ENCODE peak calls at places on chromosomes 12 and 14, in eight cellular contexts. N is RKO, I is occipital lobe, S is H54, H is GM12878, P is fibroblast of pulmonary artery, Y is substantia nigra, K is GM23338. J is an unnamed sample.

GRCh38 chr14:90660865-90661570 is 155.2 kb downstream of the TTC7B start:
- DNase-seq in N (no peak), I (no peak), S (no peak), H (no peak), P (no peak), Y (no peak), K (peak; percentile 50), J (no peak)

GRCh38 chr12:1531160-1531653 is 63.2 kb downstream of the FBXL14 start:
- DNase-seq in N (no peak), I (no peak), S (no peak), H (no peak), P (no peak), Y (no peak), K (peak; percentile 55), J (no peak)

GRCh38 chr12:80622271-80622670 is 85.2 kb upstream of the MYF6 start:
- DNase-seq in N (peak; percentile 50), I (no peak), S (no peak), H (no peak), P (peak; percentile 18), Y (no peak), K (peak; percentile 24), J (peak; percentile 60)

GRCh38 chr12:113056631-113057488 is at the start of gene DTX1:
- DNase-seq in N (no peak), I (peak; percentile 67), S (no peak), H (no peak), P (no peak), Y (no peak), K (peak; percentile 48), J (no peak)

GRCh38 chr12:118979763-118980406 is 1.5 kb upstream of the SRRM4 start:
- DNase-seq in N (no peak), I (peak; percentile 42), S (peak; percentile 37), H (no peak), P (peak; percentile 61), Y (peak; percentile 25), K (peak; percentile 94), J (peak; percentile 78)

GRCh38 chr12:3757261-3757660 is 4.4 kb upstream of the CRACR2A start:
- DNase-seq in N (no peak), I (no peak), S (no peak), H (no peak), P (no peak), Y (no peak), K (no peak), J (no peak)

GRCh38 chr14:56807586-56808168 is 2.6 kb downstream of the OTX2 start:
- DNase-seq in N (no peak), I (no peak), S (no peak), H (no peak), P (no peak), Y (no peak), K (peak; percentile 41), J (no peak)

GRCh38 chr14:31968107-31968810 is 108.8 kb upstream of the ARHGAP5 start:
- DNase-seq in N (no peak), I (no peak), S (no peak), H (peak; percentile 19), P (no peak), Y (no peak), K (no peak), J (no peak)

GRCh38 chr12:59742831-59743230 is 147.0 kb downstream of the SLC16A7 start:
- DNase-seq in N (no peak), I (no peak), S (no peak), H (no peak), P (no peak), Y (no peak), K (no peak), J (no peak)

GRCh38 chr12:13038491-13039161 is 5.6 kb upstream of the FAM234B start:
- DNase-seq in N (peak; percentile 18), I (no peak), S (no peak), H (no peak), P (peak; percentile 58), Y (no peak), K (no peak), J (no peak)

GRCh38 chr12:71503579-71504470 is 64.2 kb downstream of the LGR5 start:
- DNase-seq in N (no peak), I (no peak), S (no peak), H (no peak), P (no peak), Y (no peak), K (no peak), J (no peak)

GRCh38 chr14:24378981-24379906 is 11.3 kb downstream of the NFATC4 start:
- DNase-seq in N (no peak), I (no peak), S (no peak), H (no peak), P (no peak), Y (no peak), K (no peak), J (no peak)

GRCh38 chr12:89831696-89832095 is 123.1 kb upstream of the ATP2B1 start:
- DNase-seq in N (no peak), I (no peak), S (no peak), H (no peak), P (no peak), Y (no peak), K (no peak), J (no peak)

GRCh38 chr14:83874662-83875061 is 1655.3 kb upstream of the FLRT2 start:
- DNase-seq in N (no peak), I (no peak), S (no peak), H (no peak), P (peak; percentile 16), Y (no peak), K (no peak), J (no peak)